ENCODE peak calls at places on chromosomes 3 and 15, in ten cellular contexts. F is heart right ventricle; L is uterus; D is right lobe of liver; S is psoas muscle; Q is naive thymus-derived CD4-positive, alpha-beta T cell; X is mammary epithelial cell; H is tibial artery; E is A549; A is stomach. J is an unnamed sample.

GRCh38 chr15:42832577-42832976 is 88.0 kb downstream of the TTBK2 start:
- DNase-seq in A (no peak), S (no peak), L (no peak), Q (no peak), D (no peak), F (no peak), H (no peak), X (peak; percentile 96), E (peak; percentile 22), J (no peak)

GRCh38 chr3:73504255-73504654 is 120.5 kb downstream of the PDZRN3 start:
- DNase-seq in Q (no peak), E (no peak), A (no peak), D (no peak), L (no peak), X (no peak), H (no peak), F (no peak), S (no peak), J (no peak)

GRCh38 chr3:71050521-71051258 is 532.8 kb downstream of the FOXP1 start:
- DNase-seq in A (no peak), H (no peak), D (no peak), E (no peak), X (peak; percentile 73), F (no peak), L (no peak), S (no peak), Q (no peak), J (no peak)

GRCh38 chr3:114274929-114275328 is 18.9 kb upstream of the TIGIT start:
- DNase-seq in F (no peak), L (no peak), H (no peak), D (no peak), A (no peak), S (no peak), X (peak; percentile 64), Q (no peak), E (no peak), J (no peak)

GRCh38 chr15:30924353-30924752 is 20.6 kb downstream of the FAN1 start:
- DNase-seq in A (no peak), H (no peak), F (no peak), Q (no peak), D (no peak), X (no peak), S (no peak), E (no peak), L (no peak), J (no peak)

GRCh38 chr15:82646250-82647044 is 716 bp downstream of the CPEB1 start:
- DNase-seq in F (no peak), H (no peak), D (no peak), X (no peak), L (peak; percentile 18), E (no peak), S (peak; percentile 53), A (no peak), Q (no peak), J (no peak)

GRCh38 chr15:100334456-100334855 is 7.3 kb downstream of the ADAMTS17 start:
- DNase-seq in D (no peak), S (no peak), A (no peak), F (no peak), Q (no peak), H (no peak), E (no peak), L (no peak), X (no peak), J (no peak)

GRCh38 chr3:196012481-196012880 is 69.4 kb downstream of the TFRC start:
- DNase-seq in L (no peak), D (no peak), A (no peak), F (no peak), Q (no peak), H (no peak), S (no peak), X (no peak), E (no peak), J (no peak)

GRCh38 chr3:148075829-148076716 is 621.6 kb upstream of the AGTR1 start:
- DNase-seq in F (no peak), L (no peak), S (no peak), X (peak; percentile 33), Q (no peak), A (no peak), D (no peak), E (peak; percentile 6), H (no peak), J (no peak)

GRCh38 chr3:49591615-49592014 is 37.3 kb downstream of the BSN start:
- DNase-seq in X (no peak), D (no peak), A (no peak), L (no peak), H (no peak), E (no peak), S (no peak), F (no peak), Q (no peak), J (no peak)

DNA sequence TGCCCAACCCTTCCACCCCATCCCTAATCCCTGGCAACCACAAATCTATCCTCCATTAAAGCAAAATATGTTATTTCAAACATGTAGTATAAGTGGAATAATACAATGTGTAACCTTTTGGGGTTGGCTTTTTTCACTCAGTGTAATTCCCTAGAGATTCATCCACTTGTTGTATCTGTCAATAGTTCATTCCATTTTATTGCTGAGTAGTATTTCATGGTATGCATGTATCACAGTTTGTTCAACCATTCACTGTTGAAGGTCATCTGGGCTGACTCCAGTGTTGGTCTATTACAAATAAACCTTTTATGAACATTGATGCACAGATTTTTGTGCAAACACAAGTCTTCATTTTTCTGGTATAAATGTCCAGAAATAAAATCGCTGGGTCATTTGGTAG is 38.8 kb downstream of the BSN start:
- DNase-seq in Q (no peak), E (no peak), F (no peak), X (no peak), S (no peak), A (no peak), D (no peak), L (no peak), H (no peak), J (no peak)
- H3K27ac ChIP-seq in Q (no peak overlapping the region), E (no peak overlapping the region), F (no peak overlapping the region), X (no peak overlapping the region), S (no peak overlapping the region), A (no peak overlapping the region), D (no peak overlapping the region), L (no peak overlapping the region), H (no peak overlapping the region), J (no peak overlapping the region)

GRCh38 chr15:64144565-64145281 is 6.8 kb upstream of the SNX22 start:
- DNase-seq in E (no peak), S (no peak), H (no peak), L (no peak), Q (no peak), D (peak; percentile 29), F (no peak), X (peak; percentile 34), A (no peak), J (no peak)

GRCh38 chr15:64141798-64142512 is 9.6 kb upstream of the SNX22 start:
- DNase-seq in D (no peak), X (no peak), S (no peak), L (no peak), F (no peak), Q (no peak), A (no peak), H (no peak), E (no peak), J (no peak)

GRCh38 chr15:64143276-64143675 is 8.3 kb upstream of the SNX22 start:
- DNase-seq in D (no peak), H (no peak), E (no peak), X (no peak), F (no peak), Q (no peak), A (no peak), L (no peak), S (no peak), J (no peak)

GRCh38 chr15:64146041-64146440 is 5.5 kb upstream of the SNX22 start:
- DNase-seq in X (no peak), D (peak; percentile 38), A (no peak), H (no peak), F (peak; percentile 58), E (no peak), L (no peak), Q (no peak), S (no peak), J (peak; percentile 63)

GRCh38 chr15:64144192-64144564 is 7.4 kb upstream of the SNX22 start:
- DNase-seq in Q (no peak), X (no peak), L (no peak), S (no peak), E (no peak), D (peak; percentile 35), A (no peak), H (no peak), F (no peak), J (no peak)
- H3K27ac ChIP-seq in Q (no peak overlapping the region), X (no peak overlapping the region), L (no peak overlapping the region), S (no peak overlapping the region), E (no peak overlapping the region), D (no peak overlapping the region), A (no peak overlapping the region), H (no peak overlapping the region), F (no peak overlapping the region), J (no peak overlapping the region)

GRCh38 chr15:23694592-23694991 is 7.5 kb upstream of the NDN start:
- DNase-seq in D (no peak), F (no peak), E (no peak), L (no peak), S (no peak), X (no peak), A (no peak), Q (no peak), H (no peak), J (no peak)

GRCh38 chr15:23687143-23687470 is at the start of gene NDN:
- DNase-seq in D (no peak), S (peak; percentile 70), E (no peak), H (no peak), X (no peak), Q (no peak), F (peak; percentile 25), L (peak; percentile 34), A (peak; percentile 43), J (peak; percentile 45)

GRCh38 chr15:23686466-23687142 is 501 bp downstream of the NDN start:
- DNase-seq in S (no peak), F (no peak), X (no peak), D (no peak), L (no peak), H (no peak), Q (no peak), E (no peak), A (no peak), J (no peak)

GRCh38 chr15:23690015-23690414 is 2.9 kb upstream of the NDN start:
- DNase-seq in Q (no peak), E (no peak), X (no peak), A (no peak), L (peak; percentile 47), F (no peak), S (no peak), H (no peak), D (no peak), J (no peak)

DNA sequence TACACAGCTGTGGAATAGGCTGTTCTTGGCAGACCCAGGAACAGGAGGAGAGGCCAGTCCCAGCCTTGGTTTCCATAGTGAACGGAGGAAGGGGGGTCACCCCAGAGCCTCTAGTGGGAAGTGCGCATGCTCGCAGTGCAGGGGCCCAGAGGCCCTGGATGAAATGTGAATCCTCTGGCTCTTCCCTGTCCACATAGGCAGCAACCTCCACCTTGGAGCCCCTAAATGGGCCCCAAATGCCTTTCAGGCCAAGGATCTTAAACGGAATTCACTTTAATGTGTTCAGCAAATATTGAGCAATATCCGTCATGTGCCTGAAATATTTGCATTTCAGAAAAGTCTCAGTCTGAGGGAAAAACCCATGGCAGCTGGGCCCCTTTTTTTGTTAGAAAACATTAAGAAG is 3.3 kb upstream of the NDN start:
- DNase-seq in D (no peak), L (peak; percentile 83), X (no peak), E (no peak), Q (no peak), H (peak; percentile 69), A (peak; percentile 40), F (peak; percentile 48), S (peak; percentile 81), J (peak; percentile 50)
- H3K27ac ChIP-seq in D (no peak overlapping the region), L (peak overlapping the region; percentile 55), X (no peak overlapping the region), E (no peak overlapping the region), Q (no peak overlapping the region), H (no peak overlapping the region), A (peak overlapping the region; percentile 20), F (no peak overlapping the region), S (no peak overlapping the region), J (peak overlapping the region; percentile 44)

GRCh38 chr15:68034719-68035293 is 19.3 kb upstream of the PIAS1 start:
- DNase-seq in A (no peak), X (no peak), F (no peak), H (no peak), E (no peak), Q (no peak), D (no peak), S (no peak), L (no peak), J (no peak)
- H3K27ac ChIP-seq in A (no peak overlapping the region), X (no peak overlapping the region), F (no peak overlapping the region), H (no peak overlapping the region), E (no peak overlapping the region), Q (no peak overlapping the region), D (no peak overlapping the region), S (no peak overlapping the region), L (no peak overlapping the region), J (no peak overlapping the region)

J was measured in left ventricle myocardium inferior.